ENCODE peak calls at places on chromosomes 4 and X, in five cellular contexts. One of them, this sample, is unnamed.

GRCh38 chr4:106062452-106062875 is 167.2 kb downstream of the NPNT start:
- DNase-seq in stimulated activated CD8-positive, alpha-beta memory T cell treated with anti-CD3 and anti-CD28 coated beads, Interleukin-12 subunit alpha, Interleukin-12 subunit beta, amount 100 ng/mL, for 4 hours: no peak
- DNase-seq in left ventricle myocardium inferior: no peak
- DNase-seq in neural crest cell: no peak
- DNase-seq in PC-9: peak; percentile 31
- DNase-seq in this sample: no peak

GRCh38 chr4:151407466-151408379 is 1.3 kb upstream of the FHIP1A start:
- DNase-seq in stimulated activated CD8-positive, alpha-beta memory T cell treated with anti-CD3 and anti-CD28 coated beads, Interleukin-12 subunit alpha, Interleukin-12 subunit beta, amount 100 ng/mL, for 4 hours: no peak
- DNase-seq in left ventricle myocardium inferior: peak; percentile 16
- DNase-seq in neural crest cell: no peak
- DNase-seq in PC-9: peak; percentile 36
- DNase-seq in this sample: no peak

GRCh38 chr4:134691915-134692314 is 490.3 kb upstream of the PABPC4L start:
- DNase-seq in stimulated activated CD8-positive, alpha-beta memory T cell treated with anti-CD3 and anti-CD28 coated beads, Interleukin-12 subunit alpha, Interleukin-12 subunit beta, amount 100 ng/mL, for 4 hours: no peak
- DNase-seq in left ventricle myocardium inferior: no peak
- DNase-seq in neural crest cell: no peak
- DNase-seq in PC-9: no peak
- DNase-seq in this sample: no peak

GRCh38 chrX:74449322-74449936 is 28.1 kb downstream of the SLC16A2 start:
- DNase-seq in stimulated activated CD8-positive, alpha-beta memory T cell treated with anti-CD3 and anti-CD28 coated beads, Interleukin-12 subunit alpha, Interleukin-12 subunit beta, amount 100 ng/mL, for 4 hours: peak; percentile 1
- DNase-seq in left ventricle myocardium inferior: no peak
- DNase-seq in neural crest cell: no peak
- DNase-seq in PC-9: no peak
- DNase-seq in this sample: no peak

GRCh38 chr4:7441201-7441600 is 6.5 kb upstream of the PSAPL1 start:
- DNase-seq in stimulated activated CD8-positive, alpha-beta memory T cell treated with anti-CD3 and anti-CD28 coated beads, Interleukin-12 subunit alpha, Interleukin-12 subunit beta, amount 100 ng/mL, for 4 hours: no peak
- DNase-seq in left ventricle myocardium inferior: no peak
- DNase-seq in neural crest cell: no peak
- DNase-seq in PC-9: no peak
- DNase-seq in this sample: no peak

GRCh38 chrX:109952985-109953905 is 49.7 kb upstream of the TMEM164 start:
- DNase-seq in stimulated activated CD8-positive, alpha-beta memory T cell treated with anti-CD3 and anti-CD28 coated beads, Interleukin-12 subunit alpha, Interleukin-12 subunit beta, amount 100 ng/mL, for 4 hours: no peak
- DNase-seq in left ventricle myocardium inferior: no peak
- DNase-seq in neural crest cell: no peak
- DNase-seq in PC-9: no peak
- DNase-seq in this sample: no peak

GRCh38 chr4:140568507-140569306 is at the start of gene UCP1:
- DNase-seq in stimulated activated CD8-positive, alpha-beta memory T cell treated with anti-CD3 and anti-CD28 coated beads, Interleukin-12 subunit alpha, Interleukin-12 subunit beta, amount 100 ng/mL, for 4 hours: no peak
- DNase-seq in left ventricle myocardium inferior: peak; percentile 14
- DNase-seq in neural crest cell: peak; percentile 13
- DNase-seq in PC-9: peak; percentile 27
- DNase-seq in this sample: no peak

GRCh38 chr4:62080431-62080830 is 880.3 kb downstream of the ADGRL3 start:
- DNase-seq in stimulated activated CD8-positive, alpha-beta memory T cell treated with anti-CD3 and anti-CD28 coated beads, Interleukin-12 subunit alpha, Interleukin-12 subunit beta, amount 100 ng/mL, for 4 hours: no peak
- DNase-seq in left ventricle myocardium inferior: no peak
- DNase-seq in neural crest cell: no peak
- DNase-seq in PC-9: no peak
- DNase-seq in this sample: no peak

GRCh38 chr4:178448372-178449040 is 1006.3 kb upstream of the AGA start:
- DNase-seq in stimulated activated CD8-positive, alpha-beta memory T cell treated with anti-CD3 and anti-CD28 coated beads, Interleukin-12 subunit alpha, Interleukin-12 subunit beta, amount 100 ng/mL, for 4 hours: no peak
- DNase-seq in left ventricle myocardium inferior: no peak
- DNase-seq in neural crest cell: no peak
- DNase-seq in PC-9: no peak
- DNase-seq in this sample: no peak